ENCODE peak calls at places on chromosome X, in five cellular contexts. Y is ovary, Q is upper lobe of left lung, K is A549, R is K562. O is an unnamed sample.

GRCh38 chrX:95885074-95885473 is 799.6 kb upstream of the DIAPH2 start:
- DNase-seq in K (no peak), Y (peak; percentile 12), R (no peak), Q (no peak), O (no peak)

GRCh38 chrX:152915541-152916241 is 17.8 kb downstream of the ZNF185 start:
- DNase-seq in K (peak; percentile 37), Q (no peak), R (peak; percentile 66), Y (no peak), O (no peak)

GRCh38 chrX:32087663-32088062 is 1015.8 kb upstream of the FTHL17 start:
- DNase-seq in K (no peak), Y (no peak), R (no peak), Q (no peak), O (no peak)

GRCh38 chrX:152878976-152879755 is 18.7 kb upstream of the ZNF185 start:
- DNase-seq in Y (no peak), R (no peak), Q (no peak), K (no peak), O (no peak)

GRCh38 chrX:112961981-112962380 is 121.3 kb upstream of the AMOT start:
- DNase-seq in R (no peak), Q (no peak), K (no peak), Y (no peak), O (no peak)

GRCh38 chrX:1493877-1494510 is 41.3 kb upstream of the ASMTL start:
- DNase-seq in K (no peak), Q (no peak), Y (no peak), R (no peak), O (no peak)

GRCh38 chrX:124829930-124830329 is 483.6 kb downstream of the SH2D1A start:
- DNase-seq in K (no peak), Q (no peak), Y (no peak), R (no peak), O (no peak)

GRCh38 chrX:44228621-44229020 is 114.9 kb downstream of the EFHC2 start:
- DNase-seq in R (no peak), Y (no peak), Q (no peak), K (no peak), O (no peak)

GRCh38 chrX:30643313-30643821 is 9.9 kb upstream of the GK start:
- DNase-seq in Y (no peak), K (no peak), R (no peak), Q (no peak), O (no peak)

GRCh38 chrX:123648028-123648810 is 84.6 kb downstream of the THOC2 start:
- DNase-seq in Y (no peak), Q (no peak), K (peak; percentile 83), R (no peak), O (no peak)

GRCh38 chrX:104972737-104973136 is 247.8 kb downstream of the TEX13A start:
- DNase-seq in Q (no peak), Y (no peak), K (no peak), R (no peak), O (no peak)

GRCh38 chrX:20116087-20116574 is 576 bp downstream of the MAP7D2 start:
- DNase-seq in R (no peak), Y (no peak), Q (peak; percentile 66), K (peak; percentile 11), O (no peak)

GRCh38 chrX:19810809-19811208 is 76.6 kb downstream of the SH3KBP1 start:
- DNase-seq in R (no peak), Q (no peak), Y (no peak), K (no peak), O (no peak)

GRCh38 chrX:68710870-68711576 is 63.6 kb downstream of the STARD8 start:
- DNase-seq in Q (no peak), Y (peak; percentile 27), R (peak; percentile 55), K (peak; percentile 65), O (no peak)

GRCh38 chrX:37846934-37847732 is at the start of gene DYNLT3:
- DNase-seq in K (peak; percentile 84), Q (peak; percentile 95), R (peak; percentile 74), Y (peak; percentile 65), O (peak; percentile 52)

GRCh38 chrX:29561417-29561816 is 653.9 kb upstream of the MAGEB2 start:
- DNase-seq in Q (no peak), R (no peak), Y (no peak), K (no peak), O (no peak)

GRCh38 chrX:100748133-100748532 is 16.2 kb upstream of the SYTL4 start:
- DNase-seq in Q (no peak), Y (no peak), K (peak; percentile 18), R (no peak), O (no peak)

GRCh38 chrX:74461384-74461783 is 40.1 kb downstream of the SLC16A2 start:
- DNase-seq in R (no peak), Q (no peak), Y (no peak), K (no peak), O (no peak)

GRCh38 chrX:40392599-40392998 is 188.2 kb upstream of the ATP6AP2 start:
- DNase-seq in R (no peak), Q (no peak), Y (no peak), K (no peak), O (no peak)

GRCh38 chrX:9249452-9249851 is 215.4 kb upstream of the TBL1X start:
- DNase-seq in Q (no peak), Y (no peak), R (no peak), K (no peak), O (no peak)

GRCh38 chrX:31213941-31214340 is 142.1 kb upstream of the FTHL17 start:
- DNase-seq in Q (no peak), R (peak; percentile 17), K (no peak), Y (no peak), O (no peak)

GRCh38 chrX:45795546-45795945 is 594.9 kb upstream of the DIPK2B start:
- DNase-seq in K (no peak), R (no peak), Y (no peak), Q (no peak), O (no peak)

GRCh38 chrX:45799576-45799975 is 598.9 kb upstream of the DIPK2B start:
- DNase-seq in Q (no peak), R (no peak), K (no peak), Y (no peak), O (no peak)

GRCh38 chrX:45794323-45794994 is 593.8 kb upstream of the DIPK2B start:
- DNase-seq in Q (no peak), K (no peak), R (no peak), Y (no peak), O (no peak)

GRCh38 chrX:45794995-45795337 is 594.3 kb upstream of the DIPK2B start:
- DNase-seq in K (no peak), R (no peak), Y (no peak), Q (no peak), O (no peak)
- TF ChIP-seq EP300 in K (no peak), R (no peak), Y (no peak), Q (no peak), O (no peak)

GRCh38 chrX:120244735-120245498 is 5.7 kb upstream of the ZBTB33 start:
- DNase-seq in R (peak; percentile 69), K (peak; percentile 91), Y (peak; percentile 64), Q (peak; percentile 80), O (peak; percentile 68)
- TF ChIP-seq EP300 in R (peak; percentile 52), K (no peak), Y (no peak), Q (no peak), O (no peak)

GRCh38 chrX:48475774-48476577 is at the start of gene FTSJ1:
- DNase-seq in Q (peak; percentile 94), K (peak; percentile 90), R (peak; percentile 84), Y (peak; percentile 81), O (peak; percentile 70)
- TF ChIP-seq EP300 in Q (no peak), K (no peak), R (no peak), Y (no peak), O (peak; percentile 85)

GRCh38 chrX:148609766-148610698 is 109.6 kb downstream of the AFF2 start:
- DNase-seq in Q (no peak), R (no peak), K (no peak), Y (no peak), O (no peak)
- TF ChIP-seq EP300 in Q (no peak), R (no peak), K (no peak), Y (no peak), O (no peak)

GRCh38 chrX:71181910-71182799 is 37.5 kb downstream of the NLGN3 start:
- DNase-seq in Y (peak; percentile 83), R (peak; percentile 87), Q (peak; percentile 85), K (peak; percentile 98), O (peak; percentile 71)
- TF ChIP-seq EP300 in Y (no peak), R (no peak), Q (no peak), K (no peak), O (peak; percentile 91)

DNA sequence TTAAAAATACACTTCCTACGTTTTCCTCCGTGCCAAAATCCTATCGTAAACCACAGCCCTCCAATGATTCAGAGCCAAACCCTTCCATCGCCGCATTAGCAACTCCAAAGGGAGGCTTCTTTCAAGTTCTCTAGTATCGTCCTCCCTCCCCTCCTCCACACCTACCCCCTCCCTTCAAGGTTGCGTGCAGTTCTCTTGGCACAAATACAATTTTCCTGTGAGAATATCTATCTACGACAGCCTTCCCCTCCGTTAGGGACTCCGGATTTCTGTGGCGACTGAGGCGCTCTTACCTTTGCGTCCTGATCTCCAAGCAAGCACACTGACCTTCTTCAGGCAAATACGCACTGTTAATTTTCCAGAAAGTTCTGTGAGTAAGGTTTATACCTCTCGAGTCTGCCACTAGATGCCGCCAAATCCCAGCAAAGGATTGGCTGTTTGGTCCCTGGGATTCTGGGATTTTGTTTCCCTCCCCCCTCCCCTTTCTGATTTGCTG is 1.2 kb upstream of the MORF4L2 start:
- DNase-seq in K (peak; percentile 85), Y (peak; percentile 80), R (peak; percentile 58), Q (no peak), O (peak; percentile 54)
- TF ChIP-seq EP300 in K (no peak), Y (no peak), R (no peak), Q (no peak), O (peak; percentile 91)